ENCODE peak calls at places on chromosomes 5 and 9, in ten cellular contexts. One of them, this sample, is unnamed.
A peak's percentile ranks its signal among the peaks of the same experiment; 100 is the strongest.

GRCh38 chr5:132496631-132497487 is 6.3 kb upstream of the IRF1 start:
- DNase-seq in cardiac fibroblast: peak; percentile 94
- DNase-seq in CD8-positive, alpha-beta T cell: peak; percentile 49
- DNase-seq in gastrocnemius medialis: peak; percentile 58
- DNase-seq in A673: peak; percentile 53
- DNase-seq in transverse colon: peak; percentile 95
- DNase-seq in fibroblast of the aortic adventitia: peak; percentile 83
- DNase-seq in aorta: peak; percentile 95
- DNase-seq in HFF-Myc: no peak
- DNase-seq in bronchial epithelial cell: no peak
- DNase-seq in this sample: peak; percentile 95

GRCh38 chr9:91714020-91714721 is 235.9 kb downstream of the ROR2 start:
- DNase-seq in HFF-Myc: no peak
- DNase-seq in A673: peak; percentile 86
- DNase-seq in fibroblast of the aortic adventitia: peak; percentile 47
- DNase-seq in CD8-positive, alpha-beta T cell: no peak
- DNase-seq in cardiac fibroblast: peak; percentile 78
- DNase-seq in gastrocnemius medialis: no peak
- DNase-seq in bronchial epithelial cell: peak; percentile 18
- DNase-seq in transverse colon: peak; percentile 78
- DNase-seq in aorta: peak; percentile 87
- DNase-seq in this sample: peak; percentile 82

GRCh38 chr9:91572044-91572443 is 148.4 kb upstream of the NFIL3 start:
- DNase-seq in fibroblast of the aortic adventitia: peak; percentile 94
- DNase-seq in gastrocnemius medialis: no peak
- DNase-seq in A673: no peak
- DNase-seq in cardiac fibroblast: peak; percentile 66
- DNase-seq in HFF-Myc: no peak
- DNase-seq in aorta: no peak
- DNase-seq in bronchial epithelial cell: peak; percentile 89
- DNase-seq in transverse colon: no peak
- DNase-seq in CD8-positive, alpha-beta T cell: no peak
- DNase-seq in this sample: no peak

GRCh38 chr9:95003694-95004451 is 277.4 kb downstream of the AOPEP start:
- DNase-seq in gastrocnemius medialis: no peak
- DNase-seq in bronchial epithelial cell: no peak
- DNase-seq in A673: peak; percentile 50
- DNase-seq in cardiac fibroblast: peak; percentile 68
- DNase-seq in fibroblast of the aortic adventitia: peak; percentile 67
- DNase-seq in transverse colon: peak; percentile 70
- DNase-seq in CD8-positive, alpha-beta T cell: no peak
- DNase-seq in aorta: peak; percentile 88
- DNase-seq in HFF-Myc: no peak
- DNase-seq in this sample: peak; percentile 70

GRCh38 chr5:38722918-38723317 is 122.9 kb upstream of the OSMR start:
- DNase-seq in A673: no peak
- DNase-seq in bronchial epithelial cell: no peak
- DNase-seq in CD8-positive, alpha-beta T cell: no peak
- DNase-seq in gastrocnemius medialis: no peak
- DNase-seq in transverse colon: no peak
- DNase-seq in fibroblast of the aortic adventitia: peak; percentile 25
- DNase-seq in aorta: no peak
- DNase-seq in cardiac fibroblast: peak; percentile 49
- DNase-seq in HFF-Myc: no peak
- DNase-seq in this sample: no peak

GRCh38 chr9:123049589-123050222 is 16.2 kb downstream of the GPR21 start:
- DNase-seq in cardiac fibroblast: peak; percentile 86
- DNase-seq in HFF-Myc: peak; percentile 37
- DNase-seq in CD8-positive, alpha-beta T cell: no peak
- DNase-seq in transverse colon: peak; percentile 38
- DNase-seq in A673: peak; percentile 95
- DNase-seq in bronchial epithelial cell: no peak
- DNase-seq in aorta: no peak
- DNase-seq in fibroblast of the aortic adventitia: peak; percentile 59
- DNase-seq in gastrocnemius medialis: no peak
- DNase-seq in this sample: no peak

GRCh38 chr5:180179399-180180197 is 29.4 kb downstream of the RASGEF1C start:
- DNase-seq in bronchial epithelial cell: no peak
- DNase-seq in CD8-positive, alpha-beta T cell: no peak
- DNase-seq in cardiac fibroblast: no peak
- DNase-seq in gastrocnemius medialis: no peak
- DNase-seq in aorta: no peak
- DNase-seq in transverse colon: no peak
- DNase-seq in fibroblast of the aortic adventitia: no peak
- DNase-seq in HFF-Myc: no peak
- DNase-seq in A673: no peak
- DNase-seq in this sample: no peak

GRCh38 chr5:143196601-143197259 is 206.8 kb downstream of the NR3C1 start:
- DNase-seq in CD8-positive, alpha-beta T cell: no peak
- DNase-seq in transverse colon: no peak
- DNase-seq in A673: no peak
- DNase-seq in HFF-Myc: no peak
- DNase-seq in fibroblast of the aortic adventitia: no peak
- DNase-seq in aorta: no peak
- DNase-seq in gastrocnemius medialis: no peak
- DNase-seq in cardiac fibroblast: no peak
- DNase-seq in bronchial epithelial cell: no peak
- DNase-seq in this sample: no peak

GRCh38 chr9:21674894-21675293 is 127.5 kb upstream of the MTAP start:
- DNase-seq in CD8-positive, alpha-beta T cell: no peak
- DNase-seq in fibroblast of the aortic adventitia: no peak
- DNase-seq in gastrocnemius medialis: no peak
- DNase-seq in cardiac fibroblast: no peak
- DNase-seq in A673: no peak
- DNase-seq in bronchial epithelial cell: peak; percentile 96
- DNase-seq in transverse colon: no peak
- DNase-seq in aorta: no peak
- DNase-seq in HFF-Myc: no peak
- DNase-seq in this sample: peak; percentile 86

GRCh38 chr5:155481182-155481581 is 467.6 kb downstream of the KIF4B start:
- DNase-seq in aorta: no peak
- DNase-seq in HFF-Myc: no peak
- DNase-seq in fibroblast of the aortic adventitia: no peak
- DNase-seq in gastrocnemius medialis: no peak
- DNase-seq in A673: no peak
- DNase-seq in CD8-positive, alpha-beta T cell: no peak
- DNase-seq in cardiac fibroblast: no peak
- DNase-seq in bronchial epithelial cell: no peak
- DNase-seq in transverse colon: no peak
- DNase-seq in this sample: no peak

GRCh38 chr9:93226819-93227218 is 42.9 kb downstream of the WNK2 start:
- DNase-seq in aorta: no peak
- DNase-seq in transverse colon: peak; percentile 86
- DNase-seq in cardiac fibroblast: no peak
- DNase-seq in bronchial epithelial cell: no peak
- DNase-seq in gastrocnemius medialis: no peak
- DNase-seq in CD8-positive, alpha-beta T cell: no peak
- DNase-seq in HFF-Myc: no peak
- DNase-seq in A673: no peak
- DNase-seq in fibroblast of the aortic adventitia: no peak
- DNase-seq in this sample: no peak

GRCh38 chr5:124747770-124748686 is 1.6 kb upstream of the ZNF608 start:
- DNase-seq in gastrocnemius medialis: no peak
- DNase-seq in A673: peak; percentile 26
- DNase-seq in HFF-Myc: no peak
- DNase-seq in CD8-positive, alpha-beta T cell: no peak
- DNase-seq in aorta: no peak
- DNase-seq in bronchial epithelial cell: peak; percentile 14
- DNase-seq in transverse colon: no peak
- DNase-seq in cardiac fibroblast: peak; percentile 53
- DNase-seq in fibroblast of the aortic adventitia: peak; percentile 53
- DNase-seq in this sample: no peak

GRCh38 chr9:79184821-79185220 is 386.9 kb upstream of the TLE4 start:
- DNase-seq in transverse colon: no peak
- DNase-seq in aorta: no peak
- DNase-seq in A673: no peak
- DNase-seq in cardiac fibroblast: no peak
- DNase-seq in bronchial epithelial cell: no peak
- DNase-seq in HFF-Myc: no peak
- DNase-seq in fibroblast of the aortic adventitia: peak; percentile 65
- DNase-seq in gastrocnemius medialis: no peak
- DNase-seq in CD8-positive, alpha-beta T cell: no peak
- DNase-seq in this sample: no peak

GRCh38 chr9:97802276-97802675 is 50.8 kb upstream of the FOXE1 start:
- DNase-seq in cardiac fibroblast: no peak
- DNase-seq in bronchial epithelial cell: peak; percentile 92
- DNase-seq in A673: no peak
- DNase-seq in HFF-Myc: no peak
- DNase-seq in transverse colon: no peak
- DNase-seq in CD8-positive, alpha-beta T cell: no peak
- DNase-seq in aorta: no peak
- DNase-seq in fibroblast of the aortic adventitia: no peak
- DNase-seq in gastrocnemius medialis: no peak
- DNase-seq in this sample: peak; percentile 58

DNA sequence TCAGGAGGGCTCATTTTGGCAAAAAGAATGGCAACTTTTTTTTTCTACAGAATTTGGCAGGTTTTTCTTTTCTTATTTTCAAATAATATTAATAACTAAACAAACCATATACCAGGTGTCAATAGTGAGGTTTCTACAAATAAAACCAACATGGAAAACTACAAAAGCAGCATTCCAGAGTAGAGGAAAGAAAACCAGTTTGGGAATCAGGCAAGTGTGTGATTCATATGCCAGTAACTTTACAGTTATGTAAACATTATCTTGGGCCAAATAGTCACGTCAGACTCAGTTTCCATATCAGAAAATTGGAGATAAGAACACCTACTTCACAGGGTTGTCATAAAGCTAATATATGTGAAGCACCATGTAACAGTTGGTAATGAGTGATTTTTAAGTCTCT is 51.7 kb downstream of the FBXW11 start:
- DNase-seq in HFF-Myc: no peak
- DNase-seq in cardiac fibroblast: peak; percentile 28
- DNase-seq in aorta: no peak
- DNase-seq in A673: no peak
- DNase-seq in CD8-positive, alpha-beta T cell: no peak
- DNase-seq in gastrocnemius medialis: no peak
- DNase-seq in fibroblast of the aortic adventitia: peak; percentile 83
- DNase-seq in transverse colon: no peak
- DNase-seq in bronchial epithelial cell: peak; percentile 84
- DNase-seq in this sample: no peak
- H3K4me3 ChIP-seq in HFF-Myc: no peak overlapping the region
- H3K4me3 ChIP-seq in cardiac fibroblast: no peak overlapping the region
- H3K4me3 ChIP-seq in aorta: no peak overlapping the region
- H3K4me3 ChIP-seq in A673: no peak overlapping the region
- H3K4me3 ChIP-seq in CD8-positive, alpha-beta T cell: no peak overlapping the region
- H3K4me3 ChIP-seq in gastrocnemius medialis: no peak overlapping the region
- H3K4me3 ChIP-seq in fibroblast of the aortic adventitia: no peak overlapping the region
- H3K4me3 ChIP-seq in transverse colon: no peak overlapping the region
- H3K4me3 ChIP-seq in bronchial epithelial cell: no peak overlapping the region
- H3K4me3 ChIP-seq in this sample: no peak overlapping the region

DNA sequence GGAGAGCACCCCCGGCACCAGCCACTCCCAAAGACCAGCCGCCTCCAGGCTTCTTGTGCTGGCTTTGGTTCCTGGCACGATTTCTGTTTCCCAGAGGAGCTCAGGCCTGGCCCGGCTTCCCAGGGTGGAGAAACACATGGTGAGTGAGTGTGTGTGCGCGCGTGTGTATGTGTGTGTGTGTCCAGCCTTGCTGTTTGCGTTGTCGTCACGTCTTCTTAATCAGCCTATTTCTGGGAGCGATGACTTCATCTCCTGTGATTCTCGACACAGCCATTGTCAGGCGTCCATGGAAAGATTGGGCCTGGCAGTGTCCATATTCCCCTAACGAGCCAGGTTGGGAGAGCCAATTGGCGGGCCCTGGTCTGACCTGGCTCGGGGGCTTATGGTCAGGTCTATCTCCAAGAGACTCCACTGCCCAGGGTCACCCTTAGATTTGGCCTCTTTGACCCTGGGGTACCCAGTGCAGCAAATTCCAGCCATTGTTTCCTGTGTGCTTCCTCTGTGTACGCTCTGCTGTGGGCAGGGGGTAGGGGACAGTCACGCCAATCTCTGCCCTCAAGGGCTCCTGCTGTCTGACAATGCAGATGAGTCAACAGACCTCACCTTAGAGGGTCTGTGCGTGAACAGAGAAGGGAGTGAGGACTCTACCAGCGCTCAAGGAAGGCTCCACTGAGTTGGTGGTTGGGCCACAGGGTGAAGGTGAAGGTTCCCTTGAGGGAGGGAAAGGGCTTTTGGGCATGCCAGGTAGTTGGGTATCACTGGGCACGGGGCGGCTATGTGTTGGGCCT is 73.8 kb downstream of the DAB2IP start:
- DNase-seq in aorta: peak; percentile 97
- DNase-seq in A673: peak; percentile 28
- DNase-seq in transverse colon: peak; percentile 77
- DNase-seq in HFF-Myc: peak; percentile 98
- DNase-seq in fibroblast of the aortic adventitia: peak; percentile 99
- DNase-seq in cardiac fibroblast: peak; percentile 100
- DNase-seq in CD8-positive, alpha-beta T cell: no peak
- DNase-seq in gastrocnemius medialis: peak; percentile 96
- DNase-seq in bronchial epithelial cell: peak; percentile 94
- DNase-seq in this sample: peak; percentile 97
- H3K4me3 ChIP-seq in aorta: no peak overlapping the region
- H3K4me3 ChIP-seq in A673: no peak overlapping the region
- H3K4me3 ChIP-seq in transverse colon: no peak overlapping the region
- H3K4me3 ChIP-seq in HFF-Myc: no peak overlapping the region
- H3K4me3 ChIP-seq in fibroblast of the aortic adventitia: no peak overlapping the region
- H3K4me3 ChIP-seq in cardiac fibroblast: no peak overlapping the region
- H3K4me3 ChIP-seq in CD8-positive, alpha-beta T cell: no peak overlapping the region
- H3K4me3 ChIP-seq in gastrocnemius medialis: no peak overlapping the region
- H3K4me3 ChIP-seq in bronchial epithelial cell: no peak overlapping the region
- H3K4me3 ChIP-seq in this sample: no peak overlapping the region

DNA sequence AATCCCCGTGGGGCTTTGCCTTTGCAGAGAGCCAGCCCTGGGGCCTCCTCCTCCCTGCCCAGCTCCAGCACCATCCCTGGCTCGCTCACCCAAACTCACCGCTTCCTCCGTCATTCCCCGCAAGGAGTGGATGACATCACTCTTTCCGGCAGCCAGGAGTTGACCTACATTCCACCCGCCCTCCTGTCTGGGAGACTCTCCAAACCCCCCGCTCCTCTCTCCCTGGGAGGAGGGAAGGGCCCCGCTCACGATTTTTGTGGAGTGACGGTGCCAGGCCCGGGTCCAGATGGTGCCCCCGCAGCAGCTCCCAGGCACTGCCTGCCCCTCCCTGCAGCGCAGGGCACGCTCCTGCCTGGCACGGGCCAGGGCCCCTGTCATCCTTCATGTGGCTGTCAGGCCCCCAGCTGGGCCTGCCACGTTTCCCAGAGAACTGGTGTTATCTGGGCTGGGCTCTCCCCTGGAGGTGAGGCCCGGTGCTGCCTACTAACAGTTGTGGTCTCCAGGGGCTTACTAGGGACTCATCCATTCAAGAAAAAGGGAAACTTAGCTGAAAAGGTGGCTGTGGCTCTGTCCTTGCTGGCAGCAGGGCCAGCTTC is 52.3 kb downstream of the NTNG2 start:
- DNase-seq in gastrocnemius medialis: peak; percentile 25
- DNase-seq in transverse colon: no peak
- DNase-seq in aorta: peak; percentile 91
- DNase-seq in A673: peak; percentile 72
- DNase-seq in cardiac fibroblast: peak; percentile 86
- DNase-seq in HFF-Myc: peak; percentile 41
- DNase-seq in bronchial epithelial cell: peak; percentile 83
- DNase-seq in CD8-positive, alpha-beta T cell: no peak
- DNase-seq in fibroblast of the aortic adventitia: peak; percentile 89
- DNase-seq in this sample: peak; percentile 95
- H3K4me3 ChIP-seq in gastrocnemius medialis: no peak overlapping the region
- H3K4me3 ChIP-seq in transverse colon: no peak overlapping the region
- H3K4me3 ChIP-seq in aorta: no peak overlapping the region
- H3K4me3 ChIP-seq in A673: no peak overlapping the region
- H3K4me3 ChIP-seq in cardiac fibroblast: no peak overlapping the region
- H3K4me3 ChIP-seq in HFF-Myc: no peak overlapping the region
- H3K4me3 ChIP-seq in bronchial epithelial cell: no peak overlapping the region
- H3K4me3 ChIP-seq in CD8-positive, alpha-beta T cell: no peak overlapping the region
- H3K4me3 ChIP-seq in fibroblast of the aortic adventitia: no peak overlapping the region
- H3K4me3 ChIP-seq in this sample: no peak overlapping the region

GRCh38 chr5:162393555-162393954 is 326.0 kb downstream of the GABRG2 start:
- DNase-seq in gastrocnemius medialis: no peak
- DNase-seq in fibroblast of the aortic adventitia: no peak
- DNase-seq in bronchial epithelial cell: no peak
- DNase-seq in transverse colon: no peak
- DNase-seq in cardiac fibroblast: no peak
- DNase-seq in CD8-positive, alpha-beta T cell: no peak
- DNase-seq in HFF-Myc: no peak
- DNase-seq in aorta: no peak
- DNase-seq in A673: no peak
- DNase-seq in this sample: no peak
- H3K4me3 ChIP-seq in gastrocnemius medialis: no peak overlapping the region
- H3K4me3 ChIP-seq in fibroblast of the aortic adventitia: no peak overlapping the region
- H3K4me3 ChIP-seq in bronchial epithelial cell: no peak overlapping the region
- H3K4me3 ChIP-seq in transverse colon: no peak overlapping the region
- H3K4me3 ChIP-seq in cardiac fibroblast: no peak overlapping the region
- H3K4me3 ChIP-seq in CD8-positive, alpha-beta T cell: no peak overlapping the region
- H3K4me3 ChIP-seq in HFF-Myc: no peak overlapping the region
- H3K4me3 ChIP-seq in aorta: no peak overlapping the region
- H3K4me3 ChIP-seq in A673: no peak overlapping the region
- H3K4me3 ChIP-seq in this sample: no peak overlapping the region